ENCODE peak calls at places on chromosomes 2 and 18, in four cellular contexts. U is HCT116, F is HepG2, G is K562. W is an unnamed sample.

GRCh38 chr2:120287183-120288015 is 34.7 kb downstream of the RALB start:
- DNase-seq in F (no peak), G (no peak), U (peak; percentile 54), W (no peak)

GRCh38 chr2:10180271-10180670 is 57.7 kb downstream of the RRM2 start:
- DNase-seq in F (no peak), G (no peak), U (no peak), W (no peak)

GRCh38 chr2:75309596-75310290 is 110.4 kb upstream of the TACR1 start:
- DNase-seq in F (no peak), U (no peak), G (no peak), W (no peak)

GRCh38 chr2:47083886-47084682 is 71.0 kb downstream of the STPG4 start:
- DNase-seq in U (no peak), F (no peak), G (no peak), W (no peak)

GRCh38 chr2:28378679-28379392 is 13.8 kb upstream of the FOSL2 start:
- DNase-seq in F (no peak), U (no peak), G (no peak), W (no peak)

GRCh38 chr18:74281011-74281638 is 10.6 kb downstream of the CYB5A start:
- DNase-seq in F (no peak), G (no peak), U (no peak), W (no peak)

GRCh38 chr2:79716266-79716665 is 203.4 kb downstream of the CTNNA2 start:
- DNase-seq in G (no peak), U (no peak), F (no peak), W (no peak)

GRCh38 chr2:215713393-215713792 is 277.5 kb upstream of the FN1 start:
- DNase-seq in G (no peak), U (no peak), F (peak; percentile 72), W (no peak)

GRCh38 chr2:75424936-75425619 is 135.7 kb downstream of the EVA1A start:
- DNase-seq in U (no peak), F (peak; percentile 15), G (no peak), W (no peak)

GRCh38 chr18:75544496-75544895 is 117.0 kb upstream of the SMIM21 start:
- DNase-seq in F (no peak), G (no peak), U (peak; percentile 42), W (no peak)

GRCh38 chr18:73697395-73697794 is 450.2 kb downstream of the FBXO15 start:
- DNase-seq in U (no peak), F (no peak), G (no peak), W (no peak)

GRCh38 chr2:48767330-48767729 is 11.8 kb upstream of the LHCGR start:
- DNase-seq in U (no peak), F (no peak), G (no peak), W (no peak)

GRCh38 chr2:163182764-163183354 is 344.3 kb upstream of the KCNH7 start:
- DNase-seq in F (no peak), U (no peak), G (peak; percentile 9), W (no peak)

GRCh38 chr2:20343128-20343527 is 7.5 kb downstream of the PUM2 start:
- DNase-seq in F (no peak), G (no peak), U (no peak), W (no peak)
- H3K4me1 ChIP-seq in F (peaks cover 84% of the 10 kb centered on the region), G (peaks cover 18% of the 10 kb centered on the region), U (peaks cover 17% of the 10 kb centered on the region), W (peaks cover 30% of the 10 kb centered on the region)

GRCh38 chr2:140270229-140270628 is 1490.0 kb upstream of the NXPH2 start:
- DNase-seq in F (no peak), G (no peak), U (no peak), W (no peak)
- TF ChIP-seq POLR2AphosphoS5 in F (no peak), G (no peak), U (no peak), W (no peak)

GRCh38 chr18:9334351-9335254 is at the start of gene TWSG1:
- DNase-seq in F (peak; percentile 72), U (peak; percentile 82), G (peak; percentile 99), W (peak; percentile 22)

GRCh38 chr18:9336827-9337226 is 2.3 kb downstream of the TWSG1 start:
- DNase-seq in F (no peak), U (no peak), G (no peak), W (no peak)

GRCh38 chr18:9340472-9340871 is 5.9 kb downstream of the TWSG1 start:
- DNase-seq in F (no peak), G (no peak), U (no peak), W (no peak)

GRCh38 chr18:9335255-9336045 is 877 bp downstream of the TWSG1 start:
- DNase-seq in F (no peak), U (no peak), G (no peak), W (no peak)

GRCh38 chr18:9337875-9338274 is 3.3 kb downstream of the TWSG1 start:
- DNase-seq in F (no peak), U (no peak), G (peak; percentile 22), W (no peak)
- TF ChIP-seq TCF7L2 in F (no peak), U (no peak), G (no peak), W (no peak)

GRCh38 chr18:79166702-79167101 is 97.5 kb downstream of the ATP9B start:
- DNase-seq in U (no peak), F (no peak), G (no peak), W (no peak)
- H3K4me1 ChIP-seq in U (no peaks in the 10 kb centered on the region), F (peaks cover 7% of the 10 kb centered on the region), G (no peaks in the 10 kb centered on the region), W (no peaks in the 10 kb centered on the region)